ENCODE peak calls at places on chromosomes 2 and 18, in four cellular contexts. W, L, V and R are unnamed samples.

GRCh38 chr2:195319112-195319460 is 337.9 kb upstream of the SLC39A10 start:
- DNase-seq in W (peak; percentile 52), L (peak; percentile 70), V (peak; percentile 85), R (no peak)

GRCh38 chr2:71067567-71068217 is 756 bp upstream of the NAGK start:
- DNase-seq in W (no peak), L (no peak), V (peak; percentile 5), R (no peak)

GRCh38 chr18:54983041-54983686 is 23.9 kb upstream of the CCDC68 start:
- DNase-seq in W (peak; percentile 26), L (peak; percentile 75), V (peak; percentile 82), R (no peak)

GRCh38 chr2:204585930-204586329 is 40.7 kb downstream of the PARD3B start:
- DNase-seq in W (no peak), L (no peak), V (no peak), R (no peak)

GRCh38 chr2:8679827-8680731 is 1.8 kb upstream of the ID2 start:
- DNase-seq in W (peak; percentile 56), L (peak; percentile 55), V (peak; percentile 22), R (no peak)

GRCh38 chr2:32360416-32360815 is 3.6 kb downstream of the BIRC6 start:
- DNase-seq in W (peak; percentile 19), L (peak; percentile 31), V (peak; percentile 59), R (no peak)

GRCh38 chr2:10166489-10167295 is 44.2 kb downstream of the RRM2 start:
- DNase-seq in W (no peak), L (no peak), V (no peak), R (no peak)

GRCh38 chr2:9984217-9984739 is 32.8 kb downstream of the GRHL1 start:
- DNase-seq in W (no peak), L (peak; percentile 50), V (peak; percentile 39), R (peak; percentile 35)

GRCh38 chr2:159072795-159073194 is 104.4 kb downstream of the TANC1 start:
- DNase-seq in W (no peak), L (peak; percentile 86), V (peak; percentile 78), R (no peak)

GRCh38 chr18:48663096-48663930 is 124.5 kb downstream of the CTIF start:
- DNase-seq in W (no peak), L (no peak), V (no peak), R (no peak)

GRCh38 chr2:217398860-217399259 is 539.0 kb upstream of the TNP1 start:
- DNase-seq in W (no peak), L (no peak), V (no peak), R (no peak)

GRCh38 chr2:69436594-69436936 is 670 bp downstream of the NFU1 start:
- DNase-seq in W (no peak), L (peak; percentile 28), V (peak; percentile 16), R (no peak)

GRCh38 chr2:219870023-219870422 is 242.6 kb downstream of the SLC4A3 start:
- DNase-seq in W (no peak), L (no peak), V (no peak), R (no peak)

GRCh38 chr2:23123686-23124085 is 261.3 kb upstream of the KLHL29 start:
- DNase-seq in W (no peak), L (no peak), V (no peak), R (no peak)

GRCh38 chr2:179263015-179263414 is 1.6 kb downstream of the SESTD1 start:
- DNase-seq in W (no peak), L (peak; percentile 54), V (peak; percentile 59), R (no peak)

GRCh38 chr2:199228887-199229819 is 228.6 kb downstream of the SATB2 start:
- DNase-seq in W (peak; percentile 87), L (peak; percentile 96), V (peak; percentile 73), R (no peak)

GRCh38 chr2:65626831-65627230 is 194.4 kb upstream of the SPRED2 start:
- DNase-seq in W (no peak), L (no peak), V (peak; percentile 50), R (no peak)

GRCh38 chr2:222701709-222702108 is 30.3 kb downstream of the MOGAT1 start:
- DNase-seq in W (no peak), L (no peak), V (no peak), R (peak; percentile 0)